ENCODE peak calls at places on chromosomes 4 and X, in nine cellular contexts. One of them, this sample, is unnamed.

GRCh38 chr4:101693842-101694398 is 96.6 kb upstream of the BANK1 start:
- DNase-seq in T1000: no peak
- DNase-seq in T-helper 9 cell: no peak
- DNase-seq in stimulated activated CD8-positive, alpha-beta memory T cell treated with anti-CD3 and anti-CD28 coated beads, Interleukin-15, amount 100 ng/mL, for 24 hours: no peak
- DNase-seq in substantia nigra: no peak
- DNase-seq in activated CD8-positive, alpha-beta memory T cell treated with anti-CD3 and anti-CD28 coated beads, Interleukin-2, amount 10 ng/mL, durations not matched to agents 7 days and 5 days: no peak
- DNase-seq in CD8-positive, alpha-beta memory T cell: no peak
- DNase-seq in uterus: no peak
- DNase-seq in pons: no peak
- DNase-seq in this sample: no peak

GRCh38 chrX:12497832-12498591 is 293.2 kb upstream of the PRPS2 start:
- DNase-seq in substantia nigra: no peak
- DNase-seq in T1000: no peak
- DNase-seq in uterus: no peak
- DNase-seq in T-helper 9 cell: no peak
- DNase-seq in CD8-positive, alpha-beta memory T cell: no peak
- DNase-seq in activated CD8-positive, alpha-beta memory T cell treated with anti-CD3 and anti-CD28 coated beads, Interleukin-2, amount 10 ng/mL, durations not matched to agents 7 days and 5 days: no peak
- DNase-seq in pons: no peak
- DNase-seq in stimulated activated CD8-positive, alpha-beta memory T cell treated with anti-CD3 and anti-CD28 coated beads, Interleukin-15, amount 100 ng/mL, for 24 hours: no peak
- DNase-seq in this sample: no peak

GRCh38 chrX:11770320-11770719 is 12.3 kb downstream of the MSL3 start:
- DNase-seq in activated CD8-positive, alpha-beta memory T cell treated with anti-CD3 and anti-CD28 coated beads, Interleukin-2, amount 10 ng/mL, durations not matched to agents 7 days and 5 days: peak
- DNase-seq in T1000: no peak
- DNase-seq in T-helper 9 cell: no peak
- DNase-seq in stimulated activated CD8-positive, alpha-beta memory T cell treated with anti-CD3 and anti-CD28 coated beads, Interleukin-15, amount 100 ng/mL, for 24 hours: no peak
- DNase-seq in uterus: peak
- DNase-seq in substantia nigra: peak
- DNase-seq in pons: peak
- DNase-seq in CD8-positive, alpha-beta memory T cell: peak
- DNase-seq in this sample: no peak

GRCh38 chr4:142818476-142818875 is 27.6 kb downstream of the INPP4B start:
- DNase-seq in pons: no peak
- DNase-seq in stimulated activated CD8-positive, alpha-beta memory T cell treated with anti-CD3 and anti-CD28 coated beads, Interleukin-15, amount 100 ng/mL, for 24 hours: no peak
- DNase-seq in substantia nigra: no peak
- DNase-seq in uterus: no peak
- DNase-seq in T-helper 9 cell: no peak
- DNase-seq in activated CD8-positive, alpha-beta memory T cell treated with anti-CD3 and anti-CD28 coated beads, Interleukin-2, amount 10 ng/mL, durations not matched to agents 7 days and 5 days: no peak
- DNase-seq in T1000: no peak
- DNase-seq in CD8-positive, alpha-beta memory T cell: no peak
- DNase-seq in this sample: no peak

GRCh38 chrX:30635630-30636029 is 17.6 kb upstream of the GK start:
- DNase-seq in substantia nigra: no peak
- DNase-seq in T1000: no peak
- DNase-seq in uterus: no peak
- DNase-seq in activated CD8-positive, alpha-beta memory T cell treated with anti-CD3 and anti-CD28 coated beads, Interleukin-2, amount 10 ng/mL, durations not matched to agents 7 days and 5 days: no peak
- DNase-seq in pons: no peak
- DNase-seq in T-helper 9 cell: no peak
- DNase-seq in CD8-positive, alpha-beta memory T cell: no peak
- DNase-seq in stimulated activated CD8-positive, alpha-beta memory T cell treated with anti-CD3 and anti-CD28 coated beads, Interleukin-15, amount 100 ng/mL, for 24 hours: no peak
- DNase-seq in this sample: no peak

GRCh38 chr4:8035371-8035780 is 95.7 kb upstream of the AFAP1 start:
- DNase-seq in stimulated activated CD8-positive, alpha-beta memory T cell treated with anti-CD3 and anti-CD28 coated beads, Interleukin-15, amount 100 ng/mL, for 24 hours: no peak
- DNase-seq in activated CD8-positive, alpha-beta memory T cell treated with anti-CD3 and anti-CD28 coated beads, Interleukin-2, amount 10 ng/mL, durations not matched to agents 7 days and 5 days: peak
- DNase-seq in CD8-positive, alpha-beta memory T cell: no peak
- DNase-seq in uterus: no peak
- DNase-seq in substantia nigra: no peak
- DNase-seq in T1000: peak
- DNase-seq in T-helper 9 cell: no peak
- DNase-seq in pons: no peak
- DNase-seq in this sample: peak

GRCh38 chr4:13920901-13921300 is 293.4 kb upstream of the BOD1L1 start:
- DNase-seq in T-helper 9 cell: no peak
- DNase-seq in substantia nigra: no peak
- DNase-seq in stimulated activated CD8-positive, alpha-beta memory T cell treated with anti-CD3 and anti-CD28 coated beads, Interleukin-15, amount 100 ng/mL, for 24 hours: no peak
- DNase-seq in uterus: peak
- DNase-seq in CD8-positive, alpha-beta memory T cell: no peak
- DNase-seq in activated CD8-positive, alpha-beta memory T cell treated with anti-CD3 and anti-CD28 coated beads, Interleukin-2, amount 10 ng/mL, durations not matched to agents 7 days and 5 days: no peak
- DNase-seq in T1000: peak
- DNase-seq in pons: no peak
- DNase-seq in this sample: no peak

GRCh38 chr4:142781114-142781513 is 65.0 kb downstream of the INPP4B start:
- DNase-seq in CD8-positive, alpha-beta memory T cell: no peak
- DNase-seq in activated CD8-positive, alpha-beta memory T cell treated with anti-CD3 and anti-CD28 coated beads, Interleukin-2, amount 10 ng/mL, durations not matched to agents 7 days and 5 days: no peak
- DNase-seq in pons: no peak
- DNase-seq in uterus: no peak
- DNase-seq in substantia nigra: no peak
- DNase-seq in T1000: no peak
- DNase-seq in T-helper 9 cell: no peak
- DNase-seq in stimulated activated CD8-positive, alpha-beta memory T cell treated with anti-CD3 and anti-CD28 coated beads, Interleukin-15, amount 100 ng/mL, for 24 hours: no peak
- DNase-seq in this sample: no peak

GRCh38 chr4:117755438-117755837 is 278.8 kb upstream of the NDST3 start:
- DNase-seq in stimulated activated CD8-positive, alpha-beta memory T cell treated with anti-CD3 and anti-CD28 coated beads, Interleukin-15, amount 100 ng/mL, for 24 hours: no peak
- DNase-seq in pons: no peak
- DNase-seq in T1000: no peak
- DNase-seq in activated CD8-positive, alpha-beta memory T cell treated with anti-CD3 and anti-CD28 coated beads, Interleukin-2, amount 10 ng/mL, durations not matched to agents 7 days and 5 days: no peak
- DNase-seq in T-helper 9 cell: no peak
- DNase-seq in substantia nigra: no peak
- DNase-seq in uterus: no peak
- DNase-seq in CD8-positive, alpha-beta memory T cell: no peak
- DNase-seq in this sample: no peak

GRCh38 chr4:39898015-39898414 is 79.7 kb downstream of the PDS5A start:
- DNase-seq in CD8-positive, alpha-beta memory T cell: no peak
- DNase-seq in substantia nigra: no peak
- DNase-seq in T-helper 9 cell: no peak
- DNase-seq in stimulated activated CD8-positive, alpha-beta memory T cell treated with anti-CD3 and anti-CD28 coated beads, Interleukin-15, amount 100 ng/mL, for 24 hours: no peak
- DNase-seq in T1000: no peak
- DNase-seq in uterus: no peak
- DNase-seq in pons: no peak
- DNase-seq in activated CD8-positive, alpha-beta memory T cell treated with anti-CD3 and anti-CD28 coated beads, Interleukin-2, amount 10 ng/mL, durations not matched to agents 7 days and 5 days: no peak
- DNase-seq in this sample: no peak

GRCh38 chr4:147052361-147052760 is 106.7 kb upstream of the TTC29 start:
- DNase-seq in substantia nigra: no peak
- DNase-seq in T1000: no peak
- DNase-seq in uterus: no peak
- DNase-seq in activated CD8-positive, alpha-beta memory T cell treated with anti-CD3 and anti-CD28 coated beads, Interleukin-2, amount 10 ng/mL, durations not matched to agents 7 days and 5 days: no peak
- DNase-seq in T-helper 9 cell: no peak
- DNase-seq in pons: no peak
- DNase-seq in CD8-positive, alpha-beta memory T cell: no peak
- DNase-seq in stimulated activated CD8-positive, alpha-beta memory T cell treated with anti-CD3 and anti-CD28 coated beads, Interleukin-15, amount 100 ng/mL, for 24 hours: no peak
- DNase-seq in this sample: no peak

GRCh38 chr4:183182873-183183725 is 84.0 kb downstream of the WWC2 start:
- DNase-seq in T1000: no peak
- DNase-seq in stimulated activated CD8-positive, alpha-beta memory T cell treated with anti-CD3 and anti-CD28 coated beads, Interleukin-15, amount 100 ng/mL, for 24 hours: no peak
- DNase-seq in pons: no peak
- DNase-seq in substantia nigra: no peak
- DNase-seq in uterus: peak
- DNase-seq in CD8-positive, alpha-beta memory T cell: no peak
- DNase-seq in activated CD8-positive, alpha-beta memory T cell treated with anti-CD3 and anti-CD28 coated beads, Interleukin-2, amount 10 ng/mL, durations not matched to agents 7 days and 5 days: peak
- DNase-seq in T-helper 9 cell: peak
- DNase-seq in this sample: no peak

GRCh38 chrX:46502848-46503247 is 42.4 kb downstream of the ZNF674 start:
- DNase-seq in stimulated activated CD8-positive, alpha-beta memory T cell treated with anti-CD3 and anti-CD28 coated beads, Interleukin-15, amount 100 ng/mL, for 24 hours: no peak
- DNase-seq in CD8-positive, alpha-beta memory T cell: no peak
- DNase-seq in T1000: no peak
- DNase-seq in activated CD8-positive, alpha-beta memory T cell treated with anti-CD3 and anti-CD28 coated beads, Interleukin-2, amount 10 ng/mL, durations not matched to agents 7 days and 5 days: no peak
- DNase-seq in pons: no peak
- DNase-seq in substantia nigra: no peak
- DNase-seq in T-helper 9 cell: no peak
- DNase-seq in uterus: no peak
- DNase-seq in this sample: no peak

GRCh38 chr4:7625073-7625472 is 190.3 kb upstream of the PSAPL1 start:
- DNase-seq in T1000: peak
- DNase-seq in substantia nigra: peak
- DNase-seq in activated CD8-positive, alpha-beta memory T cell treated with anti-CD3 and anti-CD28 coated beads, Interleukin-2, amount 10 ng/mL, durations not matched to agents 7 days and 5 days: no peak
- DNase-seq in stimulated activated CD8-positive, alpha-beta memory T cell treated with anti-CD3 and anti-CD28 coated beads, Interleukin-15, amount 100 ng/mL, for 24 hours: no peak
- DNase-seq in pons: peak
- DNase-seq in CD8-positive, alpha-beta memory T cell: no peak
- DNase-seq in uterus: no peak
- DNase-seq in T-helper 9 cell: no peak
- DNase-seq in this sample: no peak

GRCh38 chr4:124483043-124483906 is 229.3 kb downstream of the ANKRD50 start:
- DNase-seq in uterus: no peak
- DNase-seq in substantia nigra: no peak
- DNase-seq in T1000: no peak
- DNase-seq in pons: no peak
- DNase-seq in T-helper 9 cell: no peak
- DNase-seq in stimulated activated CD8-positive, alpha-beta memory T cell treated with anti-CD3 and anti-CD28 coated beads, Interleukin-15, amount 100 ng/mL, for 24 hours: no peak
- DNase-seq in activated CD8-positive, alpha-beta memory T cell treated with anti-CD3 and anti-CD28 coated beads, Interleukin-2, amount 10 ng/mL, durations not matched to agents 7 days and 5 days: no peak
- DNase-seq in CD8-positive, alpha-beta memory T cell: no peak
- DNase-seq in this sample: no peak

GRCh38 chr4:97153042-97153441 is 990.2 kb downstream of the STPG2 start:
- DNase-seq in pons: peak
- DNase-seq in CD8-positive, alpha-beta memory T cell: no peak
- DNase-seq in activated CD8-positive, alpha-beta memory T cell treated with anti-CD3 and anti-CD28 coated beads, Interleukin-2, amount 10 ng/mL, durations not matched to agents 7 days and 5 days: no peak
- DNase-seq in stimulated activated CD8-positive, alpha-beta memory T cell treated with anti-CD3 and anti-CD28 coated beads, Interleukin-15, amount 100 ng/mL, for 24 hours: no peak
- DNase-seq in uterus: no peak
- DNase-seq in substantia nigra: no peak
- DNase-seq in T1000: no peak
- DNase-seq in T-helper 9 cell: no peak
- DNase-seq in this sample: no peak

GRCh38 chr4:101865501-101866062 is 75.1 kb downstream of the BANK1 start:
- DNase-seq in pons: no peak
- DNase-seq in substantia nigra: no peak
- DNase-seq in CD8-positive, alpha-beta memory T cell: no peak
- DNase-seq in T-helper 9 cell: no peak
- DNase-seq in stimulated activated CD8-positive, alpha-beta memory T cell treated with anti-CD3 and anti-CD28 coated beads, Interleukin-15, amount 100 ng/mL, for 24 hours: no peak
- DNase-seq in activated CD8-positive, alpha-beta memory T cell treated with anti-CD3 and anti-CD28 coated beads, Interleukin-2, amount 10 ng/mL, durations not matched to agents 7 days and 5 days: no peak
- DNase-seq in T1000: peak
- DNase-seq in uterus: no peak
- DNase-seq in this sample: no peak

GRCh38 chr4:33579951-33580350 is 2664.4 kb downstream of the ARAP2 start:
- DNase-seq in T-helper 9 cell: no peak
- DNase-seq in CD8-positive, alpha-beta memory T cell: no peak
- DNase-seq in uterus: no peak
- DNase-seq in stimulated activated CD8-positive, alpha-beta memory T cell treated with anti-CD3 and anti-CD28 coated beads, Interleukin-15, amount 100 ng/mL, for 24 hours: no peak
- DNase-seq in T1000: no peak
- DNase-seq in activated CD8-positive, alpha-beta memory T cell treated with anti-CD3 and anti-CD28 coated beads, Interleukin-2, amount 10 ng/mL, durations not matched to agents 7 days and 5 days: no peak
- DNase-seq in pons: no peak
- DNase-seq in substantia nigra: no peak
- DNase-seq in this sample: no peak

GRCh38 chr4:120873554-120873953 is 49.0 kb downstream of the PRDM5 start:
- DNase-seq in T1000: no peak
- DNase-seq in T-helper 9 cell: no peak
- DNase-seq in activated CD8-positive, alpha-beta memory T cell treated with anti-CD3 and anti-CD28 coated beads, Interleukin-2, amount 10 ng/mL, durations not matched to agents 7 days and 5 days: no peak
- DNase-seq in stimulated activated CD8-positive, alpha-beta memory T cell treated with anti-CD3 and anti-CD28 coated beads, Interleukin-15, amount 100 ng/mL, for 24 hours: no peak
- DNase-seq in CD8-positive, alpha-beta memory T cell: no peak
- DNase-seq in uterus: no peak
- DNase-seq in pons: no peak
- DNase-seq in substantia nigra: no peak
- DNase-seq in this sample: no peak

GRCh38 chr4:1201851-1202525 is 29.6 kb upstream of the SPON2 start:
- DNase-seq in stimulated activated CD8-positive, alpha-beta memory T cell treated with anti-CD3 and anti-CD28 coated beads, Interleukin-15, amount 100 ng/mL, for 24 hours: peak
- DNase-seq in substantia nigra: no peak
- DNase-seq in uterus: peak
- DNase-seq in T-helper 9 cell: peak
- DNase-seq in activated CD8-positive, alpha-beta memory T cell treated with anti-CD3 and anti-CD28 coated beads, Interleukin-2, amount 10 ng/mL, durations not matched to agents 7 days and 5 days: peak
- DNase-seq in pons: no peak
- DNase-seq in CD8-positive, alpha-beta memory T cell: peak
- DNase-seq in T1000: no peak
- DNase-seq in this sample: peak